ENCODE peak calls at places on chromosomes 6 and 20, in five cellular contexts. F is Panc1, D is H1, H is uterus, K is epithelial cell of esophagus. T is an unnamed sample.

GRCh38 chr20:62725596-62726268 is 17.1 kb downstream of the NTSR1 start:
- DNase-seq in K (no peak), D (no peak), H (no peak), F (no peak), T (no peak)

GRCh38 chr6:110946498-110946897 is 12.0 kb upstream of the GTF3C6 start:
- DNase-seq in H (no peak), D (no peak), K (peak), F (no peak), T (no peak)

GRCh38 chr20:10639051-10639761 is 34.6 kb downstream of the JAG1 start:
- DNase-seq in F (no peak), H (no peak), D (no peak), K (no peak), T (no peak)

GRCh38 chr20:18272451-18272850 is 15.9 kb upstream of the ZNF133 start:
- DNase-seq in F (no peak), H (no peak), D (no peak), K (peak), T (no peak)

GRCh38 chr6:150549577-150550184 is 50.0 kb upstream of the PLEKHG1 start:
- DNase-seq in K (no peak), H (no peak), D (no peak), F (no peak), T (no peak)

GRCh38 chr20:15802020-15802419 is 771.2 kb downstream of the KIF16B start:
- DNase-seq in F (no peak), H (no peak), K (no peak), D (no peak), T (no peak)

GRCh38 chr6:138107752-138108592 is 753 bp upstream of the PERP start:
- DNase-seq in D (no peak), K (no peak), F (no peak), H (no peak), T (no peak)

GRCh38 chr6:24931296-24931695 is 4.5 kb downstream of the RIPOR2 start:
- DNase-seq in D (no peak), F (no peak), K (no peak), H (no peak), T (peak)

GRCh38 chr6:159056432-159056831 is 11.6 kb upstream of the TAGAP start:
- DNase-seq in D (no peak), K (no peak), F (no peak), H (no peak), T (no peak)

GRCh38 chr6:46930331-46930730 is 8.6 kb upstream of the ADGRF5 start:
- DNase-seq in F (no peak), H (no peak), K (no peak), D (no peak), T (no peak)

GRCh38 chr6:157514659-157515496 is 133.9 kb downstream of the ZDHHC14 start:
- DNase-seq in F (peak), K (peak), H (no peak), D (no peak), T (no peak)

GRCh38 chr6:139586273-139586672 is 211.8 kb upstream of the CITED2 start:
- DNase-seq in H (no peak), F (no peak), D (no peak), K (peak), T (no peak)

GRCh38 chr6:21134401-21134800 is 459.1 kb upstream of the SOX4 start:
- DNase-seq in D (no peak), F (no peak), K (no peak), H (no peak), T (no peak)

GRCh38 chr20:63081831-63082230 is 75.1 kb upstream of the BHLHE23 start:
- DNase-seq in K (no peak), F (no peak), H (no peak), D (no peak), T (no peak)

GRCh38 chr6:12182676-12183075 is 107.5 kb upstream of the EDN1 start:
- DNase-seq in H (no peak), F (peak), D (no peak), K (peak), T (no peak)

GRCh38 chr6:150729188-150729748 is 129.6 kb downstream of the PLEKHG1 start:
- DNase-seq in D (no peak), H (no peak), K (no peak), F (no peak), T (no peak)

DNA sequence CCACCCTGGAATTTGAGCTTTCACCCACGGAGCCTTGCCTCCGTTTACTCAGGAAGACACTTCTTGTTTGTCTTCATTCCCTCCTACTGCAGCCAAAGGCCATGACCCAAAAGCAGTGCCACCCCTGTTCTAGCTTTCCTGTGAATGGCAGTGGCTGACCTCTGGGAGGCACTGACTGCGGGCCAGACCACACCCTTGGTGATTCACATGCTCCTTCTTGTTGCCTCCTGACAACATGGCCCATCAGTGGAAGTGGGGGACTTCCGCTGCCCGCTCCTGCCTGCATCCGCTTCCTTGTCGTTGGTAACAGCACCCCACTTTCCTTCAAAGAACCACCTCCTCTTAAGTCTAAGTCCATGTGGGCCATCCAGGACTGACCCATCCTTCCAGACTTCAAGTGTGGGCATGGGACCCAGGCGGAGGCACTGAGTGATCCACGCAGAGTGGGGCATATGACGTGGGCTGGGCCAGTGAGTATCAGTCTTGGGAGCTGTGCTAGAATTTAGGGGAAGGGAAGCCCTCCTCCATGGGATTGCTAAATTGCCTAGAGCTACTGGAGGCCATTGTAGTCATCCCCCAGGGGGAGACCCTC is 35.1 kb upstream of the KCNB1 start:
- DNase-seq in H (no peak), D (no peak), F (no peak), K (peak), T (no peak)
- H3K4me3 ChIP-seq in H (no peak), D (no peak), F (no peak), K (no peak), T (no peak)

DNA sequence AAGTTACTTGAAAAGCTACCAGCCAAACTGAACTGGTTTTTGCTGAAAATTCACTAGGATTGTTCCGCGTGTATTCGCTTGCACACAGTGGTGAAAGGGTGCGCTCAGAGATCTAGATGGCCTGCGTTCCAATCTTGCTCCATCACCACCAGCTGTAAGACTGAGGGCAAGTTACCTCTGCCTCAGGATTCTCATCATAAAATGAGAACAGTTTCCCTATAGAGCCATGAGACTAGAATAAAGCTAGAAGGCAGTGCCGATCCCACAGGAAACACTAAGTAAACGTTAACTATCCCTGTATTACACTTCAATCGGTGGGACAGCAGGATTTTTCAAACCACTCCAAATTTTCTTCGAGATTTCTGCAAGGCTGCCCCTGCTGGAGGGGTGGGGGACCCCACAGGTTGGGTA is 838 bp downstream of the AHCY start:
- DNase-seq in F (no peak), K (peak), D (no peak), H (no peak), T (no peak)
- TF ChIP-seq CTCF in F (no peak), K (peak), D (peak), H (no peak), T (peak)

DNA sequence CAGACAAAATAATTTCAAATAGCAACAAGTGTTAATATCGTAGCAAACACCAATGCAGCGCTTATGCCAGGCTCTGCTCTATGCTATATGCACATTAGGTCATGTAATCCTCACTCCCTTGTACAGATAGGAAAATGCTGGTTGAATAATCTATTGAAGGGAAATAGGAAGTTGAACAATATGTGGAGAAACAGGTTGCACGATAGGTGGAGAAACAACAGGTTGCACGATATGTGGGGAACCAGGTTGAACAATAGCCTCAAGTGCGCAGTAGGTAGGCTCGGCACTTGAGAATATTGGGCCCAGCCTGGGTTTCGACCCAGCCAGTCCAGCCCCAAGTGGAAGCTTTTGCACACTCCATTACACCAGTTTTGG is 91.1 kb upstream of the SIRPA start:
- DNase-seq in D (no peak), H (no peak), F (no peak), K (peak), T (no peak)
- H3K4me3 ChIP-seq in D (peak), H (no peak), F (no peak), K (no peak), T (peak)

DNA sequence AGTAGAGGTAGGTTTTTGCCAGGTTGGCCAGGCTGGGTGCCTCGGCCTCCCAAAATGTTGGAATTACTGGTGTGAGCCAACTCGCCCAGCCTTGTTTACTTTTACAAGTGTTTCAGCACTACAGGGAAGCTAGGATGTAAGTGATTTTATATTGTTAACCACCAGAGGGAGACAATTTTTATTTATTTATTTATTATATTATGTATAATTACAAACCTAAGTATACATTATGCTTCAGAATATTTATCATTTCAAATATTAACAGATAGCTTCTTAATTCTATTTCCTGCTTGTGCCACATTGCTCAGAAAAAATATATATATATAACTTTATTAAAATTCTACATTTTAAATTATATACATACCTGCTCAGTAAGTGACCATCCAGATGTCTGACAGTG is 9.8 kb downstream of the MMUT start:
- DNase-seq in K (peak), D (no peak), F (no peak), H (no peak), T (no peak)
- TF ChIP-seq CTCF in K (peak), D (no peak), F (peak), H (no peak), T (peak)